ENCODE peak calls at places on chromosomes 13 and 19, in eight cellular contexts. One of them, this sample, is unnamed.

GRCh38 chr19:45163156-45163555 is 2.4 kb upstream of the NKPD1 start:
- DNase-seq in stimulated activated CD4-positive, alpha-beta T cell treated with anti-CD3 and anti-CD28 coated beads, Interleukin-2, amount 100 ng/mL, for 48 hours: no peak
- DNase-seq in mucosa of descending colon: peak
- DNase-seq in NCI-H345: no peak
- DNase-seq in mesothelial cell of epicardium: no peak
- DNase-seq in CD8-positive, alpha-beta T cell: no peak
- DNase-seq in GM20000: no peak
- DNase-seq in HCEC 1CT: no peak
- DNase-seq in this sample: no peak

GRCh38 chr13:31898383-31899071 is 133.0 kb upstream of the FRY start:
- DNase-seq in stimulated activated CD4-positive, alpha-beta T cell treated with anti-CD3 and anti-CD28 coated beads, Interleukin-2, amount 100 ng/mL, for 48 hours: no peak
- DNase-seq in mucosa of descending colon: no peak
- DNase-seq in NCI-H345: no peak
- DNase-seq in mesothelial cell of epicardium: no peak
- DNase-seq in CD8-positive, alpha-beta T cell: no peak
- DNase-seq in GM20000: peak
- DNase-seq in HCEC 1CT: no peak
- DNase-seq in this sample: no peak

GRCh38 chr13:105436946-105437345 is 1098.5 kb downstream of the EFNB2 start:
- DNase-seq in stimulated activated CD4-positive, alpha-beta T cell treated with anti-CD3 and anti-CD28 coated beads, Interleukin-2, amount 100 ng/mL, for 48 hours: no peak
- DNase-seq in mucosa of descending colon: no peak
- DNase-seq in NCI-H345: no peak
- DNase-seq in mesothelial cell of epicardium: no peak
- DNase-seq in CD8-positive, alpha-beta T cell: no peak
- DNase-seq in GM20000: no peak
- DNase-seq in HCEC 1CT: no peak
- DNase-seq in this sample: no peak

GRCh38 chr13:74839656-74840055 is 642.3 kb downstream of the TBC1D4 start:
- DNase-seq in stimulated activated CD4-positive, alpha-beta T cell treated with anti-CD3 and anti-CD28 coated beads, Interleukin-2, amount 100 ng/mL, for 48 hours: no peak
- DNase-seq in mucosa of descending colon: no peak
- DNase-seq in NCI-H345: no peak
- DNase-seq in mesothelial cell of epicardium: no peak
- DNase-seq in CD8-positive, alpha-beta T cell: no peak
- DNase-seq in GM20000: no peak
- DNase-seq in HCEC 1CT: peak
- DNase-seq in this sample: no peak

GRCh38 chr19:36258028-36258875 is 43.3 kb downstream of the ZNF146 start:
- DNase-seq in stimulated activated CD4-positive, alpha-beta T cell treated with anti-CD3 and anti-CD28 coated beads, Interleukin-2, amount 100 ng/mL, for 48 hours: no peak
- DNase-seq in mucosa of descending colon: no peak
- DNase-seq in NCI-H345: no peak
- DNase-seq in mesothelial cell of epicardium: no peak
- DNase-seq in CD8-positive, alpha-beta T cell: no peak
- DNase-seq in GM20000: no peak
- DNase-seq in HCEC 1CT: no peak
- DNase-seq in this sample: no peak

GRCh38 chr19:55257461-55258411 is 1.1 kb downstream of the PPP6R1 start:
- DNase-seq in stimulated activated CD4-positive, alpha-beta T cell treated with anti-CD3 and anti-CD28 coated beads, Interleukin-2, amount 100 ng/mL, for 48 hours: no peak
- DNase-seq in mucosa of descending colon: peak
- DNase-seq in NCI-H345: no peak
- DNase-seq in mesothelial cell of epicardium: no peak
- DNase-seq in CD8-positive, alpha-beta T cell: peak
- DNase-seq in GM20000: no peak
- DNase-seq in HCEC 1CT: peak
- DNase-seq in this sample: no peak

GRCh38 chr13:32955881-32956594 is 60.2 kb upstream of the KL start:
- DNase-seq in stimulated activated CD4-positive, alpha-beta T cell treated with anti-CD3 and anti-CD28 coated beads, Interleukin-2, amount 100 ng/mL, for 48 hours: no peak
- DNase-seq in mucosa of descending colon: no peak
- DNase-seq in NCI-H345: no peak
- DNase-seq in mesothelial cell of epicardium: no peak
- DNase-seq in CD8-positive, alpha-beta T cell: no peak
- DNase-seq in GM20000: no peak
- DNase-seq in HCEC 1CT: no peak
- DNase-seq in this sample: no peak

GRCh38 chr13:30685987-30686386 is 49.4 kb upstream of the ALOX5AP start:
- DNase-seq in stimulated activated CD4-positive, alpha-beta T cell treated with anti-CD3 and anti-CD28 coated beads, Interleukin-2, amount 100 ng/mL, for 48 hours: no peak
- DNase-seq in mucosa of descending colon: no peak
- DNase-seq in NCI-H345: no peak
- DNase-seq in mesothelial cell of epicardium: no peak
- DNase-seq in CD8-positive, alpha-beta T cell: no peak
- DNase-seq in GM20000: no peak
- DNase-seq in HCEC 1CT: no peak
- DNase-seq in this sample: no peak

GRCh38 chr19:9848060-9848459 is 12.9 kb downstream of the PIN1 start:
- DNase-seq in stimulated activated CD4-positive, alpha-beta T cell treated with anti-CD3 and anti-CD28 coated beads, Interleukin-2, amount 100 ng/mL, for 48 hours: no peak
- DNase-seq in mucosa of descending colon: no peak
- DNase-seq in NCI-H345: no peak
- DNase-seq in mesothelial cell of epicardium: no peak
- DNase-seq in CD8-positive, alpha-beta T cell: peak
- DNase-seq in GM20000: peak
- DNase-seq in HCEC 1CT: no peak
- DNase-seq in this sample: no peak

GRCh38 chr19:32296694-32297093 is 48.7 kb upstream of the ZNF507 start:
- DNase-seq in stimulated activated CD4-positive, alpha-beta T cell treated with anti-CD3 and anti-CD28 coated beads, Interleukin-2, amount 100 ng/mL, for 48 hours: no peak
- DNase-seq in mucosa of descending colon: no peak
- DNase-seq in NCI-H345: no peak
- DNase-seq in mesothelial cell of epicardium: no peak
- DNase-seq in CD8-positive, alpha-beta T cell: no peak
- DNase-seq in GM20000: no peak
- DNase-seq in HCEC 1CT: no peak
- DNase-seq in this sample: no peak

GRCh38 chr13:70985371-70985770 is 877.1 kb upstream of the KLHL1 start:
- DNase-seq in stimulated activated CD4-positive, alpha-beta T cell treated with anti-CD3 and anti-CD28 coated beads, Interleukin-2, amount 100 ng/mL, for 48 hours: no peak
- DNase-seq in mucosa of descending colon: no peak
- DNase-seq in NCI-H345: no peak
- DNase-seq in mesothelial cell of epicardium: no peak
- DNase-seq in CD8-positive, alpha-beta T cell: no peak
- DNase-seq in GM20000: no peak
- DNase-seq in HCEC 1CT: no peak
- DNase-seq in this sample: no peak

GRCh38 chr13:57629391-57629804 is 2.1 kb upstream of the PCDH17 start:
- DNase-seq in stimulated activated CD4-positive, alpha-beta T cell treated with anti-CD3 and anti-CD28 coated beads, Interleukin-2, amount 100 ng/mL, for 48 hours: no peak
- DNase-seq in mucosa of descending colon: no peak
- DNase-seq in NCI-H345: peak
- DNase-seq in mesothelial cell of epicardium: peak
- DNase-seq in CD8-positive, alpha-beta T cell: no peak
- DNase-seq in GM20000: no peak
- DNase-seq in HCEC 1CT: no peak
- DNase-seq in this sample: no peak

GRCh38 chr19:18999896-19000620 is 33.3 kb downstream of the SUGP2 start:
- DNase-seq in stimulated activated CD4-positive, alpha-beta T cell treated with anti-CD3 and anti-CD28 coated beads, Interleukin-2, amount 100 ng/mL, for 48 hours: no peak
- DNase-seq in mucosa of descending colon: no peak
- DNase-seq in NCI-H345: no peak
- DNase-seq in mesothelial cell of epicardium: no peak
- DNase-seq in CD8-positive, alpha-beta T cell: no peak
- DNase-seq in GM20000: no peak
- DNase-seq in HCEC 1CT: peak
- DNase-seq in this sample: no peak

GRCh38 chr19:34838753-34839431 is 65.9 kb upstream of the ZNF599 start:
- DNase-seq in stimulated activated CD4-positive, alpha-beta T cell treated with anti-CD3 and anti-CD28 coated beads, Interleukin-2, amount 100 ng/mL, for 48 hours: peak
- DNase-seq in mucosa of descending colon: peak
- DNase-seq in NCI-H345: no peak
- DNase-seq in mesothelial cell of epicardium: no peak
- DNase-seq in CD8-positive, alpha-beta T cell: no peak
- DNase-seq in GM20000: no peak
- DNase-seq in HCEC 1CT: no peak
- DNase-seq in this sample: no peak

GRCh38 chr13:111006508-111007031 is 91.7 kb upstream of the ANKRD10 start:
- DNase-seq in stimulated activated CD4-positive, alpha-beta T cell treated with anti-CD3 and anti-CD28 coated beads, Interleukin-2, amount 100 ng/mL, for 48 hours: no peak
- DNase-seq in mucosa of descending colon: peak
- DNase-seq in NCI-H345: no peak
- DNase-seq in mesothelial cell of epicardium: no peak
- DNase-seq in CD8-positive, alpha-beta T cell: no peak
- DNase-seq in GM20000: no peak
- DNase-seq in HCEC 1CT: peak
- DNase-seq in this sample: no peak

GRCh38 chr19:15421726-15422260 is 3.0 kb upstream of the AKAP8L start:
- DNase-seq in stimulated activated CD4-positive, alpha-beta T cell treated with anti-CD3 and anti-CD28 coated beads, Interleukin-2, amount 100 ng/mL, for 48 hours: no peak
- DNase-seq in mucosa of descending colon: no peak
- DNase-seq in NCI-H345: no peak
- DNase-seq in mesothelial cell of epicardium: no peak
- DNase-seq in CD8-positive, alpha-beta T cell: no peak
- DNase-seq in GM20000: no peak
- DNase-seq in HCEC 1CT: no peak
- DNase-seq in this sample: no peak

GRCh38 chr13:28753208-28753892 is 34.6 kb upstream of the SLC46A3 start:
- DNase-seq in stimulated activated CD4-positive, alpha-beta T cell treated with anti-CD3 and anti-CD28 coated beads, Interleukin-2, amount 100 ng/mL, for 48 hours: no peak
- DNase-seq in mucosa of descending colon: no peak
- DNase-seq in NCI-H345: no peak
- DNase-seq in mesothelial cell of epicardium: no peak
- DNase-seq in CD8-positive, alpha-beta T cell: no peak
- DNase-seq in GM20000: no peak
- DNase-seq in HCEC 1CT: peak
- DNase-seq in this sample: peak

GRCh38 chr13:24557121-24557520 is 44.5 kb upstream of the PARP4 start:
- DNase-seq in stimulated activated CD4-positive, alpha-beta T cell treated with anti-CD3 and anti-CD28 coated beads, Interleukin-2, amount 100 ng/mL, for 48 hours: no peak
- DNase-seq in mucosa of descending colon: no peak
- DNase-seq in NCI-H345: no peak
- DNase-seq in mesothelial cell of epicardium: no peak
- DNase-seq in CD8-positive, alpha-beta T cell: no peak
- DNase-seq in GM20000: no peak
- DNase-seq in HCEC 1CT: no peak
- DNase-seq in this sample: no peak

GRCh38 chr13:45257638-45258338 is 56.9 kb upstream of the KCTD4 start:
- DNase-seq in stimulated activated CD4-positive, alpha-beta T cell treated with anti-CD3 and anti-CD28 coated beads, Interleukin-2, amount 100 ng/mL, for 48 hours: no peak
- DNase-seq in mucosa of descending colon: no peak
- DNase-seq in NCI-H345: no peak
- DNase-seq in mesothelial cell of epicardium: no peak
- DNase-seq in CD8-positive, alpha-beta T cell: no peak
- DNase-seq in GM20000: peak
- DNase-seq in HCEC 1CT: peak
- DNase-seq in this sample: no peak

GRCh38 chr13:26991508-26992181 is 180.0 kb downstream of the USP12 start:
- DNase-seq in stimulated activated CD4-positive, alpha-beta T cell treated with anti-CD3 and anti-CD28 coated beads, Interleukin-2, amount 100 ng/mL, for 48 hours: no peak
- DNase-seq in mucosa of descending colon: no peak
- DNase-seq in NCI-H345: no peak
- DNase-seq in mesothelial cell of epicardium: no peak
- DNase-seq in CD8-positive, alpha-beta T cell: no peak
- DNase-seq in GM20000: no peak
- DNase-seq in HCEC 1CT: no peak
- DNase-seq in this sample: no peak

GRCh38 chr13:48188640-48189039 is 44.4 kb upstream of the ITM2B start:
- DNase-seq in stimulated activated CD4-positive, alpha-beta T cell treated with anti-CD3 and anti-CD28 coated beads, Interleukin-2, amount 100 ng/mL, for 48 hours: no peak
- DNase-seq in mucosa of descending colon: no peak
- DNase-seq in NCI-H345: no peak
- DNase-seq in mesothelial cell of epicardium: no peak
- DNase-seq in CD8-positive, alpha-beta T cell: no peak
- DNase-seq in GM20000: no peak
- DNase-seq in HCEC 1CT: no peak
- DNase-seq in this sample: no peak

GRCh38 chr13:24217601-24218281 is 57.2 kb downstream of the SPATA13 start:
- DNase-seq in stimulated activated CD4-positive, alpha-beta T cell treated with anti-CD3 and anti-CD28 coated beads, Interleukin-2, amount 100 ng/mL, for 48 hours: no peak
- DNase-seq in mucosa of descending colon: peak
- DNase-seq in NCI-H345: peak
- DNase-seq in mesothelial cell of epicardium: no peak
- DNase-seq in CD8-positive, alpha-beta T cell: no peak
- DNase-seq in GM20000: no peak
- DNase-seq in HCEC 1CT: no peak
- DNase-seq in this sample: no peak

GRCh38 chr19:35240322-35240721 is 8.5 kb upstream of the LSR start:
- DNase-seq in stimulated activated CD4-positive, alpha-beta T cell treated with anti-CD3 and anti-CD28 coated beads, Interleukin-2, amount 100 ng/mL, for 48 hours: no peak
- DNase-seq in mucosa of descending colon: no peak
- DNase-seq in NCI-H345: no peak
- DNase-seq in mesothelial cell of epicardium: no peak
- DNase-seq in CD8-positive, alpha-beta T cell: peak
- DNase-seq in GM20000: no peak
- DNase-seq in HCEC 1CT: no peak
- DNase-seq in this sample: no peak

GRCh38 chr19:16371540-16371986 is 46.9 kb downstream of the KLF2 start:
- DNase-seq in stimulated activated CD4-positive, alpha-beta T cell treated with anti-CD3 and anti-CD28 coated beads, Interleukin-2, amount 100 ng/mL, for 48 hours: peak
- DNase-seq in mucosa of descending colon: peak
- DNase-seq in NCI-H345: no peak
- DNase-seq in mesothelial cell of epicardium: no peak
- DNase-seq in CD8-positive, alpha-beta T cell: peak
- DNase-seq in GM20000: peak
- DNase-seq in HCEC 1CT: no peak
- DNase-seq in this sample: no peak

GRCh38 chr19:10270616-10271394 is at the start of gene ICAM1:
- DNase-seq in stimulated activated CD4-positive, alpha-beta T cell treated with anti-CD3 and anti-CD28 coated beads, Interleukin-2, amount 100 ng/mL, for 48 hours: peak
- DNase-seq in mucosa of descending colon: peak
- DNase-seq in NCI-H345: peak
- DNase-seq in mesothelial cell of epicardium: no peak
- DNase-seq in CD8-positive, alpha-beta T cell: peak
- DNase-seq in GM20000: peak
- DNase-seq in HCEC 1CT: peak
- DNase-seq in this sample: no peak

GRCh38 chr13:108363651-108364050 is 94.1 kb downstream of the TNFSF13B start:
- DNase-seq in stimulated activated CD4-positive, alpha-beta T cell treated with anti-CD3 and anti-CD28 coated beads, Interleukin-2, amount 100 ng/mL, for 48 hours: no peak
- DNase-seq in mucosa of descending colon: no peak
- DNase-seq in NCI-H345: no peak
- DNase-seq in mesothelial cell of epicardium: no peak
- DNase-seq in CD8-positive, alpha-beta T cell: no peak
- DNase-seq in GM20000: no peak
- DNase-seq in HCEC 1CT: no peak
- DNase-seq in this sample: no peak

GRCh38 chr19:45476349-45476717 is 8.5 kb downstream of the FOSB start:
- DNase-seq in stimulated activated CD4-positive, alpha-beta T cell treated with anti-CD3 and anti-CD28 coated beads, Interleukin-2, amount 100 ng/mL, for 48 hours: no peak
- DNase-seq in mucosa of descending colon: no peak
- DNase-seq in NCI-H345: no peak
- DNase-seq in mesothelial cell of epicardium: no peak
- DNase-seq in CD8-positive, alpha-beta T cell: no peak
- DNase-seq in GM20000: no peak
- DNase-seq in HCEC 1CT: no peak
- DNase-seq in this sample: no peak

This sample was measured in NCI-H1048.